ENCODE peak calls at places on chromosomes 6 and 20, in four cellular contexts. W is GM13976, G is A549, V is right atrium auricular region. Y is an unnamed sample.
A peak's percentile ranks its signal among the peaks of the same experiment; 100 is the strongest.

GRCh38 chr6:11425431-11425871 is 112.1 kb upstream of the TMEM170B start:
- DNase-seq in W (no peak), G (peak; percentile 48), V (no peak), Y (no peak)

GRCh38 chr6:158313989-158314388 is 1.7 kb downstream of the TULP4 start:
- DNase-seq in W (no peak), G (no peak), V (no peak), Y (no peak)

GRCh38 chr6:145199961-145200360 is 535.4 kb downstream of the EPM2A start:
- DNase-seq in W (no peak), G (peak; percentile 15), V (no peak), Y (no peak)

GRCh38 chr6:97175806-97176205 is 107.2 kb downstream of the MMS22L start:
- DNase-seq in W (no peak), G (no peak), V (no peak), Y (no peak)

GRCh38 chr6:34359438-34360158 is 32.9 kb downstream of the NUDT3 start:
- DNase-seq in W (no peak), G (no peak), V (no peak), Y (no peak)

GRCh38 chr6:5469101-5469846 is 208.0 kb downstream of the FARS2 start:
- DNase-seq in W (no peak), G (no peak), V (no peak), Y (no peak)

GRCh38 chr20:53827996-53828672 is 234.5 kb upstream of the ZNF217 start:
- DNase-seq in W (no peak), G (peak; percentile 84), V (no peak), Y (no peak)

GRCh38 chr6:157751547-157752200 is 71.4 kb upstream of the SNX9 start:
- DNase-seq in W (no peak), G (no peak), V (no peak), Y (no peak)

GRCh38 chr6:87922947-87923330 is 124.7 kb upstream of the SPACA1 start:
- DNase-seq in W (peak; percentile 55), G (no peak), V (no peak), Y (no peak)

GRCh38 chr6:30690403-30691207 is at the start of gene NRM:
- DNase-seq in W (peak; percentile 91), G (peak; percentile 73), V (peak; percentile 89), Y (peak; percentile 90)

DNA sequence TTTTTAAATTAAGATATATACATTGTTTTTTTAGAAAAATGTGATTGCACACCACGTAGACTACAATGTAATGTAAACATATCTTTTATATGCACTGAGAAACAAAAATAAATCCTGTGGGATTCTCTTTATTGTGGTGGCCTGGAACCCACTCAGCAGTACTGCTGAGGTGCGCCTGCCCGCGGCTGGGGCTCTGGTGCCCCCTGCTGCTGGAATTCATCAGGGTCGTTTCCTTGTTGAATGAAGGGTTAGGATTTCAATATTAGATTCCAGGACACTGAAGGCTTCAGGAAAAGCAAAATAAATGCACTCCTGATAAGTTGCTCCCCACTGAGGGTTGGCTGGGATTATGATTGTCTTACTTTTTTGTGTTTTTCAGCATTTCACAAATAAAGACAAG is 175.8 kb upstream of the GGTLC1 start:
- DNase-seq in W (no peak), G (peak; percentile 19), V (no peak), Y (no peak)
- TF ChIP-seq CTCF in W (peak; percentile 18), G (peak; percentile 62), V (peak; percentile 27), Y (peak; percentile 69)

DNA sequence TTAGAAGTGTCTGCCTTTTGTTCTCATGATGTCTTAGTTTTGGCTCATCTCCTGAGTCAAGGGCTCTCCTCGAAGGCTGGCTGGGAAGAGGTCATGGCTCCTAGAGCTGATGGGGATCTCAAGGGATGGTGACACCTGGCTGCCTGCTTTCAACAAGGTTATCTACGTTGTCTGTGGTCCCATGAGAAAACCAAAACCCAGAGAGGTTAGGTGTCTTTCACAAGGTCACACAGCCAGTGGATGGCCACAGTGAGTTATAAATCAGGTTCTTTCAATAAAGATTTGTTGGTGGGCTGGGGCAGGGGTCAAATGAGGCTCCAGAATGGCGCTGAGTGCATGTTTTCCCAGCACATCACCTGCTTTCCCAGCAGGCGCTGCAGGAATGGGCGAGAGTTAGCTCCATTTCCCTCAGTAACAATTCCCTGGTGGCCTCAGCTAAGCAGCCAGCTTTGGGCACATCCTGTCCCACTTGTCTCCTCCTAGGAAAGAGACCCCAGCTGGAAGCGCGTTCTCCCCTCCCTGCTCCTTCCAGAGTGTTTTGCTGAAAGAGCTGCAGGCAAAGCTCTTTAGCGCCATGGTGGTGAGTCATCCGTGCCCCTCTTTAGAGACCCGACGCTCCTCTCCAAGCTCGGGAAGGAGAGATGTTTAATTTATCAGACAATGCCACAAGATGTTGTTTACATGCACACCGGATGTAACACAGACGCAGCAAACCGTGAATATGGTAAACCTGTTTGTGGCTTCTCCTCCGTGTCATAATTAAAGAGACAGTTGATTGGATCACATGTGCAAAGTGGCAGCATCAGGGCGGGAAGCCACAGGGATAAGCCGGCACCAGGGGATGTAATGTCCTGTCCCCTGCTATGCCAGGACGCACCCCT is 109.7 kb downstream of the LRFN2 start:
- DNase-seq in W (no peak), G (no peak), V (no peak), Y (no peak)
- TF ChIP-seq CTCF in W (no peak), G (no peak), V (no peak), Y (no peak)

GRCh38 chr20:17969884-17970409 is 1.1 kb downstream of the MGME1 start:
- DNase-seq in W (peak; percentile 57), G (no peak), V (no peak), Y (no peak)
- TF ChIP-seq CTCF in W (no peak), G (no peak), V (no peak), Y (no peak)

GRCh38 chr6:20341564-20341963 is 60.1 kb upstream of the E2F3 start:
- DNase-seq in W (no peak), G (no peak), V (no peak), Y (no peak)

GRCh38 chr6:20335872-20336271 is 65.8 kb upstream of the E2F3 start:
- DNase-seq in W (no peak), G (no peak), V (no peak), Y (no peak)

GRCh38 chr6:20340056-20340455 is 61.6 kb upstream of the E2F3 start:
- DNase-seq in W (no peak), G (no peak), V (no peak), Y (no peak)

GRCh38 chr6:20338160-20338559 is 63.5 kb upstream of the E2F3 start:
- DNase-seq in W (no peak), G (no peak), V (no peak), Y (no peak)

DNA sequence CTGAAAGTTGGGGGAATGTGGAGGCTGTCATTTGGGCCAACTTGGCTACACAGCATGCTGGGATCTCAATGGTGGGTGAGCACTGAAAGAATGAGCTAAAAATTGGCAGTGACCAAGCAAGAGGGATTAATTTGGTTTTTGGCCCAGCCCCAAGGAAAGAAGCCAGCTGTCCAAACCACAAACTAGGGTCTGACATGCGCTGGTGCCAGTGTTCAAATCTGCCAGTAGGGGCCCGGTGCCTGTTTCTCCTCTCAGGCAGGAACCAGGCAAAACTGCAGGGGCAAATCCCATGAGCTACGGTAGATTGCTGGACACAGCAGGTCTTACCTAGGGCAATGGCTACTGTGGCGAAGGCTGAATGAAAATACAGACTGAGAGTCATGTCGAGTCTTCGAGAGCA is 61.2 kb upstream of the E2F3 start:
- DNase-seq in W (no peak), G (no peak), V (no peak), Y (no peak)
- TF ChIP-seq CTCF in W (no peak), G (no peak), V (no peak), Y (no peak)

GRCh38 chr6:134097114-134097707 is 44.8 kb upstream of the SLC2A12 start:
- DNase-seq in W (peak; percentile 67), G (peak; percentile 58), V (no peak), Y (no peak)
- TF ChIP-seq CTCF in W (peak; percentile 61), G (peak; percentile 72), V (peak; percentile 76), Y (peak; percentile 95)

GRCh38 chr6:161100072-161100471 is 108.5 kb downstream of the MAP3K4 start:
- DNase-seq in W (no peak), G (no peak), V (no peak), Y (no peak)
- TF ChIP-seq CTCF in W (no peak), G (no peak), V (no peak), Y (no peak)

GRCh38 chr20:24999568-24999967 is 7.0 kb upstream of the APMAP start:
- DNase-seq in W (no peak), G (no peak), V (peak; percentile 49), Y (peak; percentile 24)

GRCh38 chr20:24998121-24998520 is 5.6 kb upstream of the APMAP start:
- DNase-seq in W (no peak), G (no peak), V (peak; percentile 50), Y (peak; percentile 20)

GRCh38 chr20:25003002-25003401 is 10.5 kb upstream of the APMAP start:
- DNase-seq in W (no peak), G (no peak), V (no peak), Y (no peak)

GRCh38 chr20:24998631-24999445 is 6.3 kb upstream of the APMAP start:
- DNase-seq in W (no peak), G (no peak), V (peak; percentile 58), Y (peak; percentile 24)

GRCh38 chr20:25000268-25000801 is 7.8 kb upstream of the APMAP start:
- DNase-seq in W (no peak), G (peak; percentile 35), V (peak; percentile 78), Y (peak; percentile 65)
- TF ChIP-seq CTCF in W (no peak), G (no peak), V (peak; percentile 33), Y (no peak)

DNA sequence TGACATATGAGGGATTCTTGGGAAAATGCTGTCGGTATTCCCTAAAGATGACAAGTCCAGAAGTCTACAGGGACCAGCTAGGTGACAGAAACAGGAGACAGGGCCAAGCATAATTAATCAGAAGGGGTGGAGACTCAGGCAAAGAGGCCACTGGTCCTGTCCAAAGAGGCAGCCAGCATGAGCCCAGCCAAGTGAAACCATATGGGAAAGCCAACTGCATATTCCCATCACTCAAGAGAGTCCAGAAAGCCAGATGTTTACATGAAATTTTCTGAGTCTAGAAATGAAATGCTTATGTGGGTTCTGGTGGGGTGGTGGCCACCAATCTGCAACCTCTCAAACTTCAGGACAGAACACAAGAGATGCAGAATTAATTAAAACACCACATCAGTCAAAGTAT is 74.3 kb downstream of the ANKRD60 start:
- DNase-seq in W (no peak), G (no peak), V (no peak), Y (no peak)
- TF ChIP-seq CTCF in W (no peak), G (no peak), V (no peak), Y (no peak)

GRCh38 chr6:35547666-35548065 is 35.0 kb upstream of the TULP1 start:
- DNase-seq in W (no peak), G (no peak), V (no peak), Y (no peak)

GRCh38 chr6:35544748-35545361 is 32.2 kb upstream of the TULP1 start:
- DNase-seq in W (no peak), G (no peak), V (no peak), Y (no peak)

GRCh38 chr6:35539223-35539622 is 26.5 kb upstream of the TULP1 start:
- DNase-seq in W (no peak), G (no peak), V (no peak), Y (no peak)

DNA sequence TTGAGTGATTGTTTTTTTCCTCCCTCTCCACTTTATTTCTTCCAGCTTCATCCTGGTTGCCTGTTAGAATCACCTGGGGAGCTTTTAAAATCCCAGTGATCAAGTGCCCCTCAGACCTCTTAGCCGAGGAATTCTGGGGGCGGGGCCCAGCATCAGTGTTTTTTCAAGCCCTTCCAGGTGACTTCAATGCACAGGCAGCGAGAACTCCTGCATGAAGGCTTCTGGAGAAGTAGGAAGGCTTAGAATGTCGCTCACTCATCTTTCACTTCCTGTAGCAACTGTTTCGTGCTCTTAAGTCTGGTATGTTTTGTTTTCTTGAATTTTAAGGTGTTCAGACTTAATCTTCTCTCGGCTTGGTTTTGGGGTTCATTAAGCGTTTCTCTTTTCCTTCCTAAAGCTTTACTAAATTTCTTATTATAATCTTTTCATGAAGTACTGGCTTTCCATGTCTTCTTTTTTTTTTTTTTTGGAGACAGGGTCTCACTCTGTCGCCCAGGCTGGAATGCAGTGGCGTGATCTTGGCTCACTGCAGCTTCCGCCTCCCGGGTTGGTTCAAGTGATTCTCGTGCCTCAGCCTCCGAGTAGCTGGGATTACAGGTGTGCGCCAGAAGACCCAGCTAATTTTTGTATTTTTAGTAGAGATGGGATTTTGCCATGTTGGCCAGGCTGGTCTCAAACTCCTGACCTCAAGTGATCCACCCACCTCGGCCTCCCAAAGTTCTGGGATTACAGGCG is 30.9 kb upstream of the TULP1 start:
- DNase-seq in W (no peak), G (no peak), V (no peak), Y (no peak)
- TF ChIP-seq CTCF in W (no peak), G (no peak), V (no peak), Y (no peak)

Y was measured in type B pancreatic cell.